ENCODE peak calls at places on chromosome 17, in ten cellular contexts. T is GM23338, K is A549, M is PC-3, G is lung, Q is GM06990, Z is GM12878, C is cardiac fibroblast, X is left ventricle myocardium inferior, Y is IMR-90. H is an unnamed sample.

GRCh38 chr17:48382989-48383388 is 47.0 kb downstream of the SKAP1 start:
- DNase-seq in T (no peak), K (no peak), M (peak), G (no peak), Q (no peak), Z (no peak), C (no peak), X (no peak), Y (no peak), H (no peak)

GRCh38 chr17:77125432-77125901 is 15.3 kb upstream of the SEC14L1 start:
- DNase-seq in T (no peak), K (peak), M (peak), G (no peak), Q (no peak), Z (no peak), C (peak), X (no peak), Y (peak), H (no peak)

GRCh38 chr17:74192950-74193781 is 10.3 kb upstream of the RPL38 start:
- DNase-seq in T (no peak), K (no peak), M (peak), G (no peak), Q (no peak), Z (no peak), C (peak), X (peak), Y (no peak), H (peak)

GRCh38 chr17:72460711-72461110 is 339.9 kb downstream of the SOX9 start:
- DNase-seq in T (no peak), K (no peak), M (peak), G (no peak), Q (no peak), Z (no peak), C (no peak), X (no peak), Y (no peak), H (no peak)

GRCh38 chr17:8149419-8150193 is 2.6 kb downstream of the PER1 start:
- DNase-seq in T (no peak), K (no peak), M (no peak), G (no peak), Q (no peak), Z (no peak), C (no peak), X (no peak), Y (no peak), H (peak)

GRCh38 chr17:74408262-74408661 is 23.6 kb upstream of the GPRC5C start:
- DNase-seq in T (no peak), K (peak), M (peak), G (peak), Q (no peak), Z (no peak), C (peak), X (no peak), Y (no peak), H (no peak)

GRCh38 chr17:74737299-74738050 is 419 bp downstream of the RAB37 start:
- DNase-seq in T (peak), K (peak), M (peak), G (no peak), Q (peak), Z (no peak), C (no peak), X (no peak), Y (no peak), H (no peak)

GRCh38 chr17:27336217-27336616 is 42.3 kb downstream of the WSB1 start:
- DNase-seq in T (no peak), K (no peak), M (no peak), G (no peak), Q (no peak), Z (no peak), C (no peak), X (no peak), Y (no peak), H (no peak)

GRCh38 chr17:48123111-48123510 is 15.5 kb downstream of the SNX11 start:
- DNase-seq in T (peak), K (no peak), M (no peak), G (no peak), Q (no peak), Z (no peak), C (no peak), X (no peak), Y (no peak), H (no peak)

GRCh38 chr17:61366715-61367413 is 32.8 kb upstream of the TBX2 start:
- DNase-seq in T (no peak), K (no peak), M (no peak), G (no peak), Q (no peak), Z (no peak), C (no peak), X (peak), Y (no peak), H (no peak)

GRCh38 chr17:5126719-5127488 is 11.1 kb downstream of the USP6 start:
- DNase-seq in T (no peak), K (no peak), M (no peak), G (peak), Q (no peak), Z (no peak), C (no peak), X (no peak), Y (no peak), H (no peak)

GRCh38 chr17:36027776-36028175 is 10.0 kb upstream of the CCL23 start:
- DNase-seq in T (no peak), K (no peak), M (no peak), G (no peak), Q (no peak), Z (no peak), C (no peak), X (no peak), Y (no peak), H (no peak)

GRCh38 chr17:57442914-57443571 is 186.7 kb downstream of the MSI2 start:
- DNase-seq in T (no peak), K (no peak), M (peak), G (no peak), Q (peak), Z (no peak), C (peak), X (peak), Y (no peak), H (no peak)

GRCh38 chr17:75752405-75753192 is 12.4 kb downstream of the GALK1 start:
- DNase-seq in T (no peak), K (no peak), M (no peak), G (no peak), Q (no peak), Z (no peak), C (no peak), X (no peak), Y (no peak), H (no peak)

GRCh38 chr17:75754378-75755204 is 10.4 kb downstream of the GALK1 start:
- DNase-seq in T (no peak), K (no peak), M (no peak), G (no peak), Q (no peak), Z (no peak), C (no peak), X (no peak), Y (no peak), H (no peak)

GRCh38 chr17:75755205-75755901 is 9.6 kb downstream of the GALK1 start:
- DNase-seq in T (no peak), K (no peak), M (no peak), G (no peak), Q (no peak), Z (no peak), C (no peak), X (no peak), Y (no peak), H (no peak)

GRCh38 chr17:75753193-75753513 is 11.8 kb downstream of the GALK1 start:
- DNase-seq in T (no peak), K (no peak), M (no peak), G (no peak), Q (no peak), Z (no peak), C (no peak), X (no peak), Y (no peak), H (no peak)

GRCh38 chr17:75753514-75754377 is 11.2 kb downstream of the GALK1 start:
- DNase-seq in T (peak), K (no peak), M (no peak), G (peak), Q (peak), Z (no peak), C (peak), X (peak), Y (peak), H (no peak)
- H3K4me3 ChIP-seq in T (peak), K (no peak), M (no peak), G (peak), Q (peak), Z (peak), C (peak), X (peak), Y (peak), H (no peak)

GRCh38 chr17:69325518-69326301 is 1.2 kb downstream of the ABCA5 start:
- DNase-seq in T (peak), K (no peak), M (peak), G (no peak), Q (no peak), Z (no peak), C (no peak), X (no peak), Y (no peak), H (no peak)
- H3K4me3 ChIP-seq in T (peak), K (peak), M (peak), G (peak), Q (peak), Z (peak), C (peak), X (peak), Y (no peak), H (peak)

DNA sequence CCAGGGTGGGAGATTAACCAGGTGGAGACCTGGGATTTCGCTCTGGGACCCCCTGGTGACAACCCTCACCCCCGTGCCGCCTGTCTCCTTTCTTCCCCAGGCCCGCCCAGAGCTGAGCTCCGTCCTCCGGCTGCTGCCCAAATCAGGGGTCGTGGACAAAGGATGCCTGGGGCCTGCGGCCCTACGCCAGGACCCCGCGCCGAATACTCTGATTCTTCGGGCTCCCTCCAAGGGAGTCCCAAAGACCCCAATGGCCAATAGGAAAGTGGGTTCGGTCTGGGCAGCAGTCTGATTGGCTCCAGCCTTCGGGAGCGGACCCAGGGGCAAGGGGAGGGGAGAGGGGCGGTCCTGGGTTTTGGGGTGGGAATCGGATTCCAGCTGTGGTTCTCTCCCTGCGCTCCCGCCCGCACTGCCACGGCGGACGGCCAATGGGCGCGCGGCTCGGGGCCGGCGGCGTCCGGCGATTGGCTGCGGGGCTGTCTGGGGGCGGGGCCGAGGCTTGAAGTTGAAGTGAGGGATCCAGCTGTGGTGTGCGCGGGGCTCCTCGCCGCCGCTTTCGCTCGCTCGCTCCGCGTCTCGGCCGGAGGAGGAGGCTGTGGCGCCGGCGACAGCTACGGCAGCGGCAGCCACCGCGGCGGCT is at the start of gene CACNA1G:
- DNase-seq in T (peak), K (peak), M (peak), G (peak), Q (peak), Z (no peak), C (peak), X (peak), Y (peak), H (peak)
- H3K4me3 ChIP-seq in T (peak), K (peak), M (peak), G (no peak), Q (peak), Z (peak), C (peak), X (peak), Y (peak), H (peak)

DNA sequence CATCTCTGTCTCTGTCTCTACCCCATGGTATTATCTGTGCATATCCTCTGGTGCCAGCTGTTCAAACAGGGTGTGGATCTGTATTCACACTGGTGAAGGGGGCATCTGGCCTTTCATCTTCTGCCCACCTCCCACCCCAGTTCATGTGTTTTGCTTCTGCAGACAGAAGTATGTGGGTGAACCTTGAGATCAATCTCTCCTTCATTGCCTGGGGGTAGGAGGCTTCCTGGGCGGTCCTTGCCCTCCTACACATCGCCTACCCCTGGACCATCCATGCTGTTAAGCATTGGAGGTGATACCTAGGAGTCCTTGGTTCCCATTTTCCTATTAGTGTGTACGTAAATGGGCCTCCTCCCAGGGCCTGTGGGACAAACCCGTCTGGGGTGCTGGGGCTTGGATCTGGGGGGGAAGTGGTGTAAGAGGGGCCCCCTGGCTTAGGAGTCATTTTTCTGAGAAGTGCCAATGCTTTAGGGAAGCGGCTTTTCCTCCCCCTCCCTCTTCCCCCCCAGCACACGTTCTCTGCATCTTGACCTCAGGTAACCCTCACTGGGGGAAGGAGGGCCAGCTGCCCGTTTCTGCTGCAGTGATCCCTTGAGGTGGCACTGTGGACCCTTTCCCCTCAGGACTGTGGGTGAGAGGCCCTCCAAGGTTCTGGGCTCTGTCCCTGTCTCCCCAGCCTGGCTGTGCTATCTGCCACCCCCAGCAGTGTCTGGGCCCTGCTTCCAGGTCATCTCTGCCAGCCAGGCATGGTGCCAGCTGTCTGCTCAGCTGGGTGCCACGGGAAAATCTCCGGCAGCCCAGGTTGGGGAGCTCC is 21.2 kb downstream of the RARA start:
- DNase-seq in T (no peak), K (no peak), M (no peak), G (no peak), Q (no peak), Z (no peak), C (no peak), X (peak), Y (no peak), H (no peak)
- H3K4me3 ChIP-seq in T (no peak), K (peak), M (no peak), G (no peak), Q (no peak), Z (no peak), C (no peak), X (peak), Y (no peak), H (no peak)

DNA sequence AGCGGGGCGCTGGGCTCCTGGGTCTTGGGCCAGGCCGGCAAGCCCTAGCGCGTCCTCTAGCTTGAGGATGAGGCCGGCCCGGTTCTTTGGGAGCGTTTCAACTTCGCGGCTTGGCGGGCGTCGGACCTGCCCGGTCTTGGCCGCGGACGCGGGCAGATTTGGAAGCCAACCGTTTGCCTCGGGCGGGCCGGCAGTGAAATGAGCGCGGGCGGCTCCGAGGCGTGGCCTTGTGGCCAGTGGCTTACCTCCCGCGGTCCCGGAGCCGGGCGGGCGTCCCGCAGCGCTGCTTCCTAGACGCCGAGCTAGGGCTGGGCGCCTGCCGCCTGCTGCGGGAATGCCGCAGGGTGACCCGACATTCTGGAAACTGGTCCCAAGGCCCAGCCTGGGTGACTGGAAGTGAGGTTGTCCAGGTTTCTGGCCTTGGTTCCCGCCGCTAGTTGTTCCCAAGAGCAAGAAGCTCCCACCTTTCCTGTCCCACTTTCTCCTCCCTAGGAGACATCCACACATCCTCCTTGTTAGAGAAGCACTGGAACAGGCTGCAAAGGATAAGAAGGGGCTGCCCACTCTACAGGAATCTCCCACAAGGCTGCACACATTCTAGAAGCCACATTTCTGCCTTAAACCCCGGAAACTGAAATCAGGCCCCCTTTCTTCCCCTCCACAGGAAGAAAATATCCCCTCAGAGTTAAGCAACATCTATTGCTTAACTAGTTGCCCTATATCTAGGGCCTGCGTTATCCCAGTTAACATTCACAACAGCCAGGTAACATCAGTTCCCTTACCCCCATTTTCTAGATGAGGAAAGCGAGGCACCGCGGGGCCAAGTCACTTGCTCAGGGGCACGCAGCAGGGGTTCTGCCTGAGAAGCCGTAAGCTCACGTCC is 4.5 kb upstream of the CBX8 start:
- DNase-seq in T (peak), K (no peak), M (peak), G (no peak), Q (no peak), Z (no peak), C (no peak), X (no peak), Y (no peak), H (no peak)
- H3K4me3 ChIP-seq in T (peak), K (no peak), M (peak), G (no peak), Q (no peak), Z (peak), C (no peak), X (peak), Y (no peak), H (no peak)

GRCh38 chr17:6186998-6187397 is 116.8 kb downstream of the WSCD1 start:
- DNase-seq in T (no peak), K (no peak), M (peak), G (no peak), Q (no peak), Z (no peak), C (no peak), X (no peak), Y (no peak), H (peak)

GRCh38 chr17:6184508-6184907 is 114.3 kb downstream of the WSCD1 start:
- DNase-seq in T (no peak), K (no peak), M (no peak), G (no peak), Q (no peak), Z (no peak), C (no peak), X (no peak), Y (no peak), H (no peak)

GRCh38 chr17:6191405-6192095 is 121.4 kb downstream of the WSCD1 start:
- DNase-seq in T (no peak), K (no peak), M (no peak), G (no peak), Q (no peak), Z (no peak), C (no peak), X (no peak), Y (no peak), H (peak)

DNA sequence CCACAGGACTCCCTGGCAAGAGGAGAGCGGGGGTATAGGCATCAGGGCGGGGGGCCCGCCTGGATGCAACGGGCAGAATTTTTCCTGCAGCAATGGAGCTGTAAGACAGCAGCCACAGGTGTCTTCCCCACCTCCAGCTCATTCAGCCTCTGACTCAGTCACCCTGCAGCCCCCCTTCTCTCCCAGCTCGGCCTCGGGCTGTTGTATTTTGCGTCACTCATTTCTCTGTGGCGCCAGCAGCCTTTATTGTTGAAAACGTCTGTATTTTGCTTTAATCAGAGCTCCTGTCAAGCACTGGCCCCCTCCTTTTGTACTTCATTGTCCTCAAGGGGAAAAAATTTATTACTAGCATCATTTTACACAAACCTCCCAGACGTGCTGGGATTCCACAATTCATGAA is 117.7 kb downstream of the WSCD1 start:
- DNase-seq in T (no peak), K (no peak), M (peak), G (no peak), Q (no peak), Z (no peak), C (no peak), X (no peak), Y (no peak), H (no peak)
- H3K4me3 ChIP-seq in T (no peak), K (no peak), M (peak), G (no peak), Q (no peak), Z (no peak), C (no peak), X (no peak), Y (no peak), H (no peak)

DNA sequence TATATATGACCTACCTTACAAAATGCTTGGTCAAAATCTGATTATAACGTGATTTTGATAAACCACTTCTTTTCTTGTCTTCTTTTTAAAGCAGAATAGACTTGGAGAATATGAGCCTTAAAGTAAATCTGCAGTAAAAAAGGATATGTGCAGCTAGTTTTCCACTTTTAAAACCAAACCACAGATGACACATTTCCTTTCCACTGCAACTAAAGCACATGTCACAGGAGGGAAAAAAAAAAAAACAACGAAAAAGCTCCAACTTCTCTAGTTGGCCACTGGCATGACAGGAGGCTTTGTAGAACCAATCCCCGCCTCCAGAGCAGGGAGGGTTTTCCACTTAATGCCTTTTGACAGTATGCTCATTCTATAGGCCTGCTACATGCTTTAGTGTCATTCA is at the start of gene EVI2A:
- DNase-seq in T (peak), K (no peak), M (peak), G (no peak), Q (peak), Z (peak), C (peak), X (no peak), Y (peak), H (no peak)
- H3K4me3 ChIP-seq in T (no peak), K (no peak), M (no peak), G (no peak), Q (peak), Z (peak), C (no peak), X (peak), Y (no peak), H (no peak)

DNA sequence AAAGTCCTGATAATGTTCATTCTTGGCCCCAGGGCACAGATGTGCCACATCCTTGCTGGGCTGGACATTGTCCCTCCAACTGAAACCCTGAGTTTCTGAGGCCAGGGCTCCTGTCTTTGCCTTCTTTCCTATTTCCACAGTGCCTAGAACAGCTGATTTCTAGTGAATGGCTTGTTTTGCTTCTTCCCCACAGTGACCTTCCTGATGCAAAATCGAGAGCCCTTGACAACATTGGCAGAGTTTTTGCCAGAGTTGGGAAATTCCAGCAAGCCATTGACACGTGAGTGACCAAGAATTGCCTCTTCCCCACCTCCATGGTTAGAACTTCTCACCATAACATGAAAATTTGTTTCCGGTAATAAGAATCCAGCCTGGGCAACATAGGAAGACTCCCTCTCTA is 14.5 kb downstream of the ODAD4 start:
- DNase-seq in T (no peak), K (no peak), M (no peak), G (peak), Q (no peak), Z (no peak), C (no peak), X (no peak), Y (no peak), H (no peak)
- H3K4me3 ChIP-seq in T (no peak), K (no peak), M (no peak), G (no peak), Q (no peak), Z (no peak), C (no peak), X (no peak), Y (no peak), H (no peak)

H was measured in lower leg skin.